ENCODE peak calls at places on chromosome 22, in seven cellular contexts. S is cerebellar nuclear complex, N is H9, X is fibroblast of pulmonary artery, E is coronary artery, I is cardiac septum, B is NCI-H2081. K is an unnamed sample.

GRCh38 chr22:19759994-19760651 is 455 bp upstream of the TBX1 start:
- DNase-seq in S (no peak), N (no peak), X (no peak), E (no peak), I (no peak), B (no peak), K (no peak)

GRCh38 chr22:48738204-48738980 is 1089.3 kb downstream of the BRD1 start:
- DNase-seq in S (no peak), N (no peak), X (no peak), E (no peak), I (peak; percentile 67), B (no peak), K (no peak)

GRCh38 chr22:38788417-38788816 is 5.5 kb downstream of the DNAL4 start:
- DNase-seq in S (no peak), N (no peak), X (peak; percentile 97), E (no peak), I (no peak), B (no peak), K (peak; percentile 97)

GRCh38 chr22:38126928-38127668 is 16.6 kb upstream of the BAIAP2L2 start:
- DNase-seq in S (no peak), N (no peak), X (no peak), E (no peak), I (no peak), B (no peak), K (no peak)

GRCh38 chr22:50112151-50113118 is 22.6 kb downstream of the MOV10L1 start:
- DNase-seq in S (no peak), N (no peak), X (peak; percentile 92), E (no peak), I (no peak), B (no peak), K (peak; percentile 90)

GRCh38 chr22:40156001-40156516 is 21.7 kb upstream of the TNRC6B start:
- DNase-seq in S (no peak), N (peak; percentile 69), X (peak; percentile 57), E (no peak), I (no peak), B (peak; percentile 89), K (peak; percentile 78)

GRCh38 chr22:46336119-46337078 is 885 bp downstream of the TRMU start:
- DNase-seq in S (no peak), N (no peak), X (peak; percentile 15), E (no peak), I (no peak), B (peak; percentile 42), K (peak; percentile 23)

GRCh38 chr22:49395617-49396016 is 432.1 kb downstream of the BRD1 start:
- DNase-seq in S (no peak), N (peak; percentile 12), X (no peak), E (no peak), I (no peak), B (no peak), K (no peak)

GRCh38 chr22:38831166-38831945 is 12.5 kb downstream of the NPTXR start:
- DNase-seq in S (no peak), N (no peak), X (peak; percentile 75), E (no peak), I (peak; percentile 74), B (no peak), K (peak; percentile 69)

GRCh38 chr22:37051629-37052385 is at the start of gene KCTD17:
- DNase-seq in S (no peak), N (peak; percentile 60), X (peak; percentile 69), E (no peak), I (peak; percentile 82), B (peak; percentile 54), K (peak; percentile 60)